ENCODE peak calls at places on chromosomes 5 and 9, in seven cellular contexts. S is IMR-90, F is NCI-H1694 treated with DMSO at 0.1 percent for 48 hours, Q is fibroblast of lung, Y is amniotic stem cell, I is AG08396, O is posterior vena cava. Z is an unnamed sample.

GRCh38 chr9:86079421-86080111 is 19.8 kb downstream of the GOLM1 start:
- DNase-seq in Q (no peak), F (no peak), S (no peak), Y (no peak), O (no peak), I (no peak), Z (peak)

GRCh38 chr5:127875235-127876021 is 172.2 kb downstream of the CCDC192 start:
- DNase-seq in Y (no peak), O (no peak), I (peak), Q (peak), F (peak), S (peak), Z (peak)

GRCh38 chr5:38467353-38468040 is 88.9 kb downstream of the LIFR start:
- DNase-seq in S (peak), Y (no peak), I (no peak), F (no peak), O (peak), Q (peak), Z (peak)

GRCh38 chr5:83721878-83722779 is 1.5 kb upstream of the HAPLN1 start:
- DNase-seq in Y (peak), S (peak), Q (peak), I (peak), O (peak), F (peak), Z (peak)

GRCh38 chr5:143657814-143658395 is 154.1 kb upstream of the HMHB1 start:
- DNase-seq in Q (peak), I (no peak), O (no peak), F (peak), S (no peak), Y (no peak), Z (no peak)

GRCh38 chr5:180605554-180606214 is 14.4 kb upstream of the SCGB3A1 start:
- DNase-seq in Q (peak), F (peak), O (peak), S (peak), Y (no peak), I (peak), Z (peak)

GRCh38 chr5:105350406-105351140 is 1788.0 kb upstream of the NUDT12 start:
- DNase-seq in F (no peak), Y (no peak), O (peak), Q (no peak), I (no peak), S (no peak), Z (no peak)

GRCh38 chr5:7548576-7548975 is 152.6 kb downstream of the ADCY2 start:
- DNase-seq in F (peak), S (no peak), O (no peak), I (no peak), Y (no peak), Q (no peak), Z (peak)

GRCh38 chr9:114278881-114279570 is 43.9 kb upstream of the ORM1 start:
- DNase-seq in F (no peak), O (peak), I (peak), Y (no peak), Q (peak), S (peak), Z (peak)

GRCh38 chr9:129198737-129199435 is 20.8 kb upstream of the IER5L start:
- DNase-seq in Q (no peak), F (no peak), S (no peak), O (no peak), Y (no peak), I (no peak), Z (no peak)

GRCh38 chr9:135065151-135065550 is 22.3 kb upstream of the OLFM1 start:
- DNase-seq in F (no peak), Q (no peak), O (peak), I (no peak), Y (no peak), S (no peak), Z (no peak)

GRCh38 chr5:178334856-178335255 is 102.3 kb upstream of the PHYKPL start:
- DNase-seq in S (no peak), I (no peak), Y (no peak), F (no peak), O (peak), Q (no peak), Z (no peak)

Z was measured in astrocyte.